ENCODE peak calls at places on chromosomes 13 and 19, in four cellular contexts. Y is SK-N-SH, H is H1, V is K562. B is an unnamed sample.

GRCh38 chr13:99086149-99086868 is 108.4 kb upstream of the DOCK9 start:
- DNase-seq in Y (peak; percentile 86), H (peak; percentile 74), V (peak; percentile 77), B (no peak)

GRCh38 chr13:30895773-30896172 is 10.3 kb upstream of the MEDAG start:
- DNase-seq in Y (no peak), H (no peak), V (no peak), B (no peak)

GRCh38 chr13:109785141-109785891 is 1.1 kb downstream of the IRS2 start:
- DNase-seq in Y (peak; percentile 47), H (peak; percentile 66), V (no peak), B (no peak)

GRCh38 chr19:49468746-49469447 is 5.1 kb upstream of the FLT3LG start:
- DNase-seq in Y (no peak), H (peak; percentile 79), V (peak; percentile 85), B (peak; percentile 97)

GRCh38 chr19:54138777-54139256 is 1.3 kb downstream of the CNOT3 start:
- DNase-seq in Y (no peak), H (no peak), V (no peak), B (no peak)

GRCh38 chr19:35295792-35296462 is 4.0 kb downstream of the MAG start:
- DNase-seq in Y (no peak), H (peak; percentile 66), V (peak; percentile 43), B (no peak)

GRCh38 chr13:73421310-73421912 is 362.6 kb downstream of the KLF5 start:
- DNase-seq in Y (no peak), H (no peak), V (no peak), B (no peak)

GRCh38 chr13:108855737-108856387 is 226.5 kb downstream of the MYO16 start:
- DNase-seq in Y (no peak), H (no peak), V (no peak), B (no peak)

GRCh38 chr13:45807520-45808099 is 43.9 kb downstream of the SIAH3 start:
- DNase-seq in Y (peak; percentile 65), H (no peak), V (peak; percentile 15), B (peak; percentile 8)

GRCh38 chr13:28679628-28680027 is 20.7 kb downstream of the POMP start:
- DNase-seq in Y (no peak), H (no peak), V (no peak), B (no peak)

GRCh38 chr13:102948006-102948405 is 102.2 kb downstream of the ERCC5 start:
- DNase-seq in Y (no peak), H (no peak), V (no peak), B (no peak)

GRCh38 chr13:24629320-24629719 is 50.9 kb upstream of the ATP12A start:
- DNase-seq in Y (no peak), H (no peak), V (no peak), B (no peak)

GRCh38 chr13:113938246-113938645 is 35.6 kb downstream of the C13orf46 start:
- DNase-seq in Y (peak; percentile 22), H (no peak), V (no peak), B (no peak)

GRCh38 chr19:41261474-41262190 is 2.5 kb upstream of the HNRNPUL1 start:
- DNase-seq in Y (no peak), H (no peak), V (no peak), B (no peak)

GRCh38 chr19:52527954-52528326 is 472 bp downstream of the ZNF808 start:
- DNase-seq in Y (peak; percentile 45), H (peak; percentile 52), V (peak; percentile 58), B (no peak)

GRCh38 chr13:65292488-65292901 is 1937.6 kb downstream of the PCDH9 start:
- DNase-seq in Y (peak; percentile 46), H (no peak), V (no peak), B (no peak)

GRCh38 chr13:45297456-45298205 is 43.4 kb downstream of the TPT1 start:
- DNase-seq in Y (no peak), H (no peak), V (no peak), B (no peak)

GRCh38 chr19:51799311-51799997 is 4.5 kb downstream of the FPR3 start:
- DNase-seq in Y (peak; percentile 14), H (no peak), V (peak; percentile 59), B (no peak)

GRCh38 chr13:40127476-40127875 is 472.0 kb downstream of the COG6 start:
- DNase-seq in Y (no peak), H (no peak), V (no peak), B (no peak)

GRCh38 chr13:43769552-43769951 is 17.2 kb downstream of the ENOX1 start:
- DNase-seq in Y (no peak), H (no peak), V (no peak), B (no peak)

GRCh38 chr19:51783373-51783772 is 11.6 kb upstream of the FPR3 start:
- DNase-seq in Y (no peak), H (no peak), V (no peak), B (no peak)

GRCh38 chr19:33032218-33032781 is 32.4 kb downstream of the RHPN2 start:
- DNase-seq in Y (no peak), H (no peak), V (no peak), B (no peak)

GRCh38 chr19:14473073-14473790 is 1.9 kb downstream of the PTGER1 start:
- DNase-seq in Y (peak; percentile 33), H (peak; percentile 68), V (no peak), B (no peak)

GRCh38 chr13:97295279-97296182 is 73.4 kb downstream of the MBNL2 start:
- DNase-seq in Y (no peak), H (no peak), V (peak; percentile 10), B (no peak)

GRCh38 chr19:29666634-29667389 is 1.6 kb downstream of the PLEKHF1 start:
- DNase-seq in Y (no peak), H (peak; percentile 68), V (no peak), B (no peak)

GRCh38 chr13:94999871-95000270 is 287.5 kb upstream of the SOX21 start:
- DNase-seq in Y (no peak), H (no peak), V (no peak), B (no peak)

GRCh38 chr13:96816874-96817273 is 177.4 kb downstream of the OXGR1 start:
- DNase-seq in Y (no peak), H (peak; percentile 46), V (no peak), B (no peak)

GRCh38 chr19:56403261-56403660 is 871 bp upstream of the ZNF583 start:
- DNase-seq in Y (no peak), H (no peak), V (no peak), B (no peak)

GRCh38 chr19:13764821-13765394 is 586 bp downstream of the MRI1 start:
- DNase-seq in Y (peak; percentile 74), H (peak; percentile 55), V (peak; percentile 44), B (no peak)

GRCh38 chr13:48641404-48641803 is 12.3 kb upstream of the CYSLTR2 start:
- DNase-seq in Y (no peak), H (no peak), V (no peak), B (no peak)

GRCh38 chr19:50252111-50252886 is 48.9 kb downstream of the MYH14 start:
- DNase-seq in Y (peak; percentile 65), H (peak; percentile 92), V (peak; percentile 69), B (no peak)

GRCh38 chr19:17109962-17110598 is 34.5 kb downstream of the MYO9B start:
- DNase-seq in Y (no peak), H (no peak), V (no peak), B (peak; percentile 72)

DNA sequence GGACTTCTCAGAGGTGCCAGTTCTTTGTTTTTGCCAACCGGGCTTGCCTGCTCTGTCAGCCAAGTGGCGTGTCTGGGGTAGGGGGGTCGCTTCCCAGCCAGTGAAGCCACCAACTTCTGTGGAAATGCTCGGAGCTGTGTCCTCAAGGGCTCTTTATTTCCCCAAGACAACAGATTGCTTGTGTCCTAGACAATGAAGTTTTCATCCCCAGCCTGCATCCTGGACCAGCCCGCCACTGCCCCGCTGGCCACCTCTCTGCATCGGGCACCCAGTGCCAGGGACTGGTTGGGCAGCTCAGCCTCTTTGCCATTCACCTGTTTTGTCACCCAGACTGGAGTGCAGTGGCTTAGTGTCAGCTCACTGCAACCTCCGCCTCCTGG is 3.7 kb downstream of the RAB11B start:
- DNase-seq in Y (no peak), H (no peak), V (no peak), B (no peak)
- TF ChIP-seq NRF1 in Y (no peak), H (no peak), V (no peak), B (no peak)

GRCh38 chr13:41418751-41419150 is 38.6 kb upstream of the RGCC start:
- DNase-seq in Y (no peak), H (no peak), V (no peak), B (no peak)
- TF ChIP-seq NRF1 in Y (no peak), H (no peak), V (no peak), B (no peak)

DNA sequence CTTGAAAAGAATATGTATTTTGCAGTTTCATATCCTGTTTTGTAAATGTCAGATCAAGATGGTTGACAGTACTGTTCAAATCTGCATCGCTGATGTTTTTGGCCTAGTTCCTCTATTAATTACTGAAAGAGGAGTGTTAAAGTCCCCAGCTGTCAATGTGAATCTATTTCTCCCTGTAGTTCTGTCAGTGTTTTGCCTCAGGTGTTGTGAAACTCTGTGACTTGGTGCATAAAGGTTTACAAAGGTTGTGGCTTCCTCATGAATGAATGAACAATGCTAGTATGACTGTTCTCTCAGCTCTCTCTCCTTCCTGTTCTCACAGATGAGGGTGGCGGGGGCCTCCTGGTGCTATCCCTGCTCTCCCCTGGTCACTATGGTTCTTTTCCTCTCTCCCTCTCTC is 142.4 kb downstream of the MYCBP2 start:
- DNase-seq in Y (no peak), H (no peak), V (no peak), B (peak; percentile 87)
- TF ChIP-seq NRF1 in Y (no peak), H (no peak), V (no peak), B (no peak)

GRCh38 chr13:32911506-32911905 is 104.7 kb upstream of the KL start:
- DNase-seq in Y (peak; percentile 43), H (no peak), V (no peak), B (no peak)

GRCh38 chr13:32914686-32915085 is 101.5 kb upstream of the KL start:
- DNase-seq in Y (no peak), H (no peak), V (no peak), B (no peak)

DNA sequence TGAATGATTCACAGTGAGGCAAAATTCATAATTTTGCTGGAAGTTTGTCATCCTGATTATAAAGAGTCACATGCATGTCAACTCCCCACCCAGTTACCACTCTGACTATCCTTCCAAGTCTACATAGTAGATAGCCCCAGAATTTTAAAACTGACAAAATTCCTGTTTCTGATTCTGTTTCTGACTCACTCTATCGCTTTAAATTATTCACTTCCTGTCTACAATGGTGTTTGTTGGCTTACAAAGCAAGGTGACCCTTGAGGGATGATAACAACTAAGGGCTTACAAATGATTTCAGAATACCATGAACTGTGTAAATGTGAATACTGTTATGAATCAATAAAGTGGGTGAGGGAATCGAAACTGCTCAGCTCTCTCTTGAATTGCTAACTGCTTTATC is 98.7 kb upstream of the KL start:
- DNase-seq in Y (no peak), H (no peak), V (no peak), B (peak; percentile 33)
- TF ChIP-seq NRF1 in Y (no peak), H (no peak), V (no peak), B (no peak)

GRCh38 chr19:1000591-1001537 is 645 bp downstream of the GRIN3B start:
- DNase-seq in Y (peak; percentile 65), H (no peak), V (no peak), B (no peak)
- TF ChIP-seq NRF1 in Y (no peak), H (no peak), V (no peak), B (no peak)